ENCODE peak calls at places on chromosomes 1 and 21, in ten cellular contexts. N is nucleus accumbens; C is fibroblast of the aortic adventitia; B is T-helper 2 cell; T is B cell; V is Jurkat, Clone E6-1; A is iris pigment epithelial cell; W is right cardiac atrium; I is stimulated activated CD4-positive, alpha-beta T cell treated with anti-CD3 and anti-CD28 coated beads, Interleukin-2, amount 100 ng/mL, for 4 hours; P is GM04503. Z is an unnamed sample.

GRCh38 chr1:166947398-166948043 is 27.8 kb downstream of the ILDR2 start:
- DNase-seq in N (peak; percentile 84), C (peak; percentile 35), B (no peak), T (peak; percentile 17), V (no peak), A (peak; percentile 65), W (peak; percentile 71), I (no peak), P (no peak), Z (no peak)

GRCh38 chr1:31588751-31589515 is 12.6 kb downstream of the TINAGL1 start:
- DNase-seq in N (no peak), C (no peak), B (no peak), T (no peak), V (no peak), A (no peak), W (peak; percentile 85), I (no peak), P (no peak), Z (no peak)

GRCh38 chr1:181483084-181483559 is at the start of gene CACNA1E:
- DNase-seq in N (no peak), C (no peak), B (no peak), T (no peak), V (no peak), A (no peak), W (no peak), I (no peak), P (no peak), Z (no peak)

GRCh38 chr1:53869454-53870117 is 20.0 kb downstream of the YIPF1 start:
- DNase-seq in N (no peak), C (no peak), B (no peak), T (peak; percentile 49), V (no peak), A (no peak), W (no peak), I (no peak), P (no peak), Z (no peak)

GRCh38 chr1:46615735-46616134 is 876 bp downstream of the MOB3C start:
- DNase-seq in N (no peak), C (no peak), B (no peak), T (no peak), V (no peak), A (no peak), W (no peak), I (no peak), P (no peak), Z (no peak)

GRCh38 chr1:247487057-247487456 is 29.2 kb upstream of the OR2B11 start:
- DNase-seq in N (no peak), C (peak; percentile 50), B (peak; percentile 25), T (peak; percentile 65), V (peak; percentile 28), A (peak; percentile 40), W (no peak), I (peak; percentile 11), P (peak; percentile 1), Z (no peak)

GRCh38 chr1:94528271-94528670 is 13.3 kb downstream of the F3 start:
- DNase-seq in N (no peak), C (no peak), B (no peak), T (no peak), V (no peak), A (no peak), W (no peak), I (no peak), P (no peak), Z (no peak)

GRCh38 chr1:84782311-84782771 is 92.1 kb upstream of the SSX2IP start:
- DNase-seq in N (peak; percentile 64), C (peak; percentile 43), B (peak; percentile 58), T (peak; percentile 68), V (peak; percentile 59), A (peak; percentile 29), W (peak; percentile 85), I (peak; percentile 56), P (no peak), Z (peak; percentile 71)

GRCh38 chr21:44299085-44299457 is 782 bp upstream of the PFKL start:
- DNase-seq in N (no peak), C (peak; percentile 26), B (no peak), T (no peak), V (peak; percentile 8), A (peak; percentile 21), W (peak; percentile 18), I (no peak), P (no peak), Z (no peak)

GRCh38 chr1:49252917-49253316 is 476.2 kb upstream of the BEND5 start:
- DNase-seq in N (no peak), C (no peak), B (no peak), T (no peak), V (no peak), A (peak; percentile 1), W (no peak), I (no peak), P (no peak), Z (no peak)

GRCh38 chr1:239858058-239858457 is 233.6 kb upstream of the FMN2 start:
- DNase-seq in N (no peak), C (no peak), B (no peak), T (no peak), V (no peak), A (peak; percentile 23), W (no peak), I (no peak), P (no peak), Z (no peak)

GRCh38 chr1:178551940-178552339 is 39.0 kb downstream of the TEX35 start:
- DNase-seq in N (no peak), C (no peak), B (no peak), T (no peak), V (no peak), A (no peak), W (no peak), I (no peak), P (no peak), Z (no peak)

GRCh38 chr1:109821831-109822745 is 58.4 kb upstream of the EPS8L3 start:
- DNase-seq in N (no peak), C (peak; percentile 76), B (no peak), T (no peak), V (no peak), A (peak; percentile 58), W (peak; percentile 71), I (no peak), P (peak; percentile 76), Z (no peak)

GRCh38 chr21:34728479-34728878 is 59.7 kb downstream of the CLIC6 start:
- DNase-seq in N (no peak), C (no peak), B (no peak), T (no peak), V (no peak), A (no peak), W (no peak), I (no peak), P (no peak), Z (no peak)

GRCh38 chr21:44686000-44686781 is 4.2 kb upstream of the KRTAP12-1 start:
- DNase-seq in N (no peak), C (no peak), B (no peak), T (no peak), V (no peak), A (no peak), W (no peak), I (no peak), P (no peak), Z (no peak)

GRCh38 chr1:58818075-58818474 is 34.2 kb upstream of the JUN start:
- DNase-seq in N (no peak), C (peak; percentile 93), B (no peak), T (no peak), V (no peak), A (peak; percentile 89), W (no peak), I (no peak), P (no peak), Z (no peak)

GRCh38 chr1:28139033-28139712 is 37.3 kb downstream of the PTAFR start:
- DNase-seq in N (no peak), C (peak; percentile 73), B (no peak), T (no peak), V (no peak), A (peak; percentile 83), W (no peak), I (no peak), P (peak; percentile 49), Z (no peak)

GRCh38 chr1:234782057-234782800 is 172.3 kb upstream of the IRF2BP2 start:
- DNase-seq in N (no peak), C (no peak), B (no peak), T (no peak), V (no peak), A (no peak), W (no peak), I (no peak), P (no peak), Z (no peak)

GRCh38 chr1:91876751-91877573 is 9.0 kb downstream of the TGFBR3 start:
- DNase-seq in N (no peak), C (peak; percentile 76), B (no peak), T (no peak), V (no peak), A (no peak), W (no peak), I (no peak), P (no peak), Z (no peak)

GRCh38 chr21:36589352-36589971 is 109.5 kb upstream of the SIM2 start:
- DNase-seq in N (no peak), C (peak; percentile 70), B (no peak), T (peak; percentile 4), V (peak; percentile 29), A (peak; percentile 33), W (peak; percentile 75), I (no peak), P (no peak), Z (no peak)